ENCODE peak calls at places on chromosomes 12 and 14, in five cellular contexts. U is A549, M is psoas muscle, H is kidney, B is bronchial epithelial cell. A is an unnamed sample.

GRCh38 chr12:10393291-10393690 is 3.5 kb upstream of the KLRK1 start:
- DNase-seq in M (no peak), H (no peak), B (no peak), U (no peak), A (no peak)

GRCh38 chr12:99914206-99914605 is 70.5 kb downstream of the ANKS1B start:
- DNase-seq in B (no peak), M (no peak), U (no peak), H (no peak), A (no peak)

GRCh38 chr12:84455598-84455997 is 457.0 kb downstream of the SLC6A15 start:
- DNase-seq in M (no peak), B (no peak), U (no peak), H (no peak), A (no peak)

GRCh38 chr14:95301527-95302187 is 18.1 kb downstream of the CLMN start:
- DNase-seq in U (no peak), M (no peak), B (no peak), H (no peak), A (no peak)

GRCh38 chr14:55129086-55129427 is at the start of gene LGALS3:
- DNase-seq in U (peak; percentile 80), B (peak; percentile 48), M (peak; percentile 83), H (peak; percentile 92), A (peak; percentile 83)

GRCh38 chr12:21823581-21823980 is 49.1 kb upstream of the KCNJ8 start:
- DNase-seq in M (peak; percentile 71), B (no peak), U (no peak), H (peak; percentile 63), A (no peak)

GRCh38 chr12:113142173-113142885 is 6.8 kb upstream of the RASAL1 start:
- DNase-seq in H (peak; percentile 92), M (no peak), U (no peak), B (no peak), A (peak; percentile 97)

GRCh38 chr14:29039171-29039570 is 272.6 kb downstream of the FOXG1 start:
- DNase-seq in M (no peak), B (peak; percentile 12), U (no peak), H (no peak), A (no peak)

GRCh38 chr12:65646127-65646643 is 178.1 kb upstream of the HMGA2 start:
- DNase-seq in M (no peak), H (no peak), B (no peak), U (no peak), A (no peak)

GRCh38 chr12:51846911-51847829 is 1.3 kb downstream of the FIGNL2 start:
- DNase-seq in U (peak; percentile 62), H (peak; percentile 91), B (no peak), M (peak; percentile 55), A (peak; percentile 22)

GRCh38 chr14:23177181-23177580 is 6.3 kb downstream of the SLC7A8 start:
- DNase-seq in M (no peak), B (peak; percentile 47), U (no peak), H (no peak), A (no peak)

GRCh38 chr12:102406033-102406584 is 74.3 kb downstream of the IGF1 start:
- DNase-seq in H (no peak), B (peak; percentile 87), M (no peak), U (no peak), A (no peak)

GRCh38 chr12:24661657-24662096 is 287.2 kb downstream of the BCAT1 start:
- DNase-seq in H (peak; percentile 89), B (peak; percentile 52), M (peak; percentile 39), U (no peak), A (peak; percentile 32)

GRCh38 chr12:54571166-54571856 is 17.1 kb downstream of the PPP1R1A start:
- DNase-seq in U (no peak), M (no peak), B (no peak), H (no peak), A (no peak)

GRCh38 chr12:96434107-96434506 is 33.9 kb upstream of the CDK17 start:
- DNase-seq in B (peak; percentile 58), H (no peak), M (no peak), U (no peak), A (no peak)

GRCh38 chr12:57381693-57382220 is 49.1 kb downstream of the R3HDM2 start:
- DNase-seq in H (no peak), U (no peak), B (no peak), M (no peak), A (no peak)

GRCh38 chr12:52351196-52352059 is 15.9 kb downstream of the KRT85 start:
- DNase-seq in B (no peak), H (no peak), U (no peak), M (no peak), A (no peak)

GRCh38 chr14:90839024-90839888 is 23.0 kb upstream of the TTC7B start:
- DNase-seq in U (no peak), H (peak; percentile 80), M (peak; percentile 61), B (no peak), A (no peak)

GRCh38 chr14:93708800-93709199 is 79.5 kb downstream of the PRIMA1 start:
- DNase-seq in U (no peak), H (no peak), B (no peak), M (no peak), A (no peak)

GRCh38 chr12:80598004-80598606 is 109.3 kb upstream of the MYF6 start:
- DNase-seq in M (no peak), H (no peak), B (peak; percentile 78), U (no peak), A (peak; percentile 56)

GRCh38 chr12:131831635-131832041 is 3.4 kb downstream of the MMP17 start:
- DNase-seq in B (peak; percentile 27), H (no peak), U (no peak), M (peak; percentile 58), A (no peak)

GRCh38 chr12:10364839-10365681 is 24.8 kb downstream of the KLRK1 start:
- DNase-seq in H (peak; percentile 58), B (peak; percentile 77), U (peak; percentile 35), M (peak; percentile 35), A (peak; percentile 72)

GRCh38 chr12:121800694-121801600 is 2.9 kb upstream of the SETD1B start:
- DNase-seq in M (peak; percentile 81), U (no peak), B (peak; percentile 58), H (peak; percentile 95), A (peak; percentile 69)

GRCh38 chr14:101058571-101058970 is 155.0 kb upstream of the RTL1 start:
- DNase-seq in U (no peak), M (no peak), H (no peak), B (peak; percentile 21), A (no peak)

GRCh38 chr14:33792387-33793368 is 158.2 kb downstream of the EGLN3 start:
- DNase-seq in M (peak; percentile 71), B (peak; percentile 56), U (peak; percentile 58), H (peak; percentile 91), A (peak; percentile 81)

GRCh38 chr12:28258998-28259397 is 68.7 kb downstream of the CCDC91 start:
- DNase-seq in U (no peak), H (no peak), M (no peak), B (peak; percentile 32), A (no peak)

GRCh38 chr14:88599761-88600439 is 37.1 kb downstream of the ZC3H14 start:
- DNase-seq in H (no peak), M (no peak), U (no peak), B (no peak), A (no peak)

GRCh38 chr12:132517740-132518100 is 27.8 kb downstream of the FBRSL1 start:
- DNase-seq in B (no peak), H (no peak), U (no peak), M (no peak), A (no peak)

GRCh38 chr12:107404981-107405380 is 280.6 kb upstream of the PWP1 start:
- DNase-seq in U (peak; percentile 40), H (no peak), B (peak; percentile 72), M (no peak), A (peak; percentile 43)

GRCh38 chr14:102544745-102545460 is 35.3 kb upstream of the ANKRD9 start:
- DNase-seq in U (no peak), M (no peak), H (no peak), B (no peak), A (no peak)

GRCh38 chr14:89388853-89389252 is 28.2 kb downstream of the FOXN3 start:
- DNase-seq in M (no peak), H (no peak), B (no peak), U (no peak), A (no peak)

GRCh38 chr14:99884834-99885648 is 91.8 kb downstream of the EML1 start:
- DNase-seq in B (peak; percentile 65), H (no peak), U (peak; percentile 71), M (no peak), A (peak; percentile 30)

GRCh38 chr12:5969974-5970690 is 25.1 kb upstream of the ANO2 start:
- DNase-seq in H (no peak), B (no peak), M (no peak), U (no peak), A (no peak)
- TF ChIP-seq CTCF in H (no peak), B (no peak), M (no peak), U (no peak), A (no peak)

DNA sequence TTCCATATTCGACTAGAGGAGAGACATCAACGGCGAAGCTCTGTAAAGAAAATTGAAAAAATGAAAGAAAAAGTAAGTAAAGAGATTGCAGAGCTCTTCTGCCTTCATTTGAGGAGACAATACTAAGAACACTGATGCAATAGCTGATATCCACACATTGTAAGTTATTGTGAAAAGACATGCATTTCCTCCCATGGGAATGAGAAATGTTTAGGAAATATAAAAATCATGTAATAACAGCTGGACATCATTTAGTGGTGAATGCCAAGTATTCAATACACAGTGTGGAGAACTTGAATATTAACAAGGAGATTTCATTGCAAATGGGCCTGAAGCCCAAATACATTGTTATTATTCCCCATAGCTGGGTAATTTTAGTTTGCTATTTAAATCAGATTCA is 179.2 kb downstream of the KICS2 start:
- DNase-seq in U (no peak), B (no peak), H (no peak), M (no peak), A (no peak)
- TF ChIP-seq CTCF in U (no peak), B (no peak), H (no peak), M (no peak), A (no peak)

GRCh38 chr12:6284273-6284672 is 26.2 kb upstream of the PLEKHG6 start:
- DNase-seq in M (no peak), U (no peak), H (no peak), B (no peak), A (no peak)

GRCh38 chr12:6285063-6285477 is 25.4 kb upstream of the PLEKHG6 start:
- DNase-seq in M (peak; percentile 36), B (peak; percentile 41), U (peak; percentile 95), H (no peak), A (peak; percentile 81)

GRCh38 chr12:6285532-6286306 is 24.8 kb upstream of the PLEKHG6 start:
- DNase-seq in U (no peak), M (no peak), B (peak; percentile 83), H (no peak), A (no peak)

GRCh38 chr12:6292606-6293005 is 17.9 kb upstream of the PLEKHG6 start:
- DNase-seq in H (no peak), M (no peak), B (peak; percentile 68), U (no peak), A (no peak)

GRCh38 chr12:6288235-6288634 is 22.2 kb upstream of the PLEKHG6 start:
- DNase-seq in U (no peak), B (peak; percentile 98), M (no peak), H (no peak), A (no peak)
- TF ChIP-seq CTCF in U (no peak), B (no peak), M (no peak), H (no peak), A (no peak)

GRCh38 chr12:5428332-5429221 is 3.3 kb upstream of the NTF3 start:
- DNase-seq in U (no peak), H (no peak), M (no peak), B (no peak), A (no peak)
- TF ChIP-seq CTCF in U (no peak), H (peak; percentile 44), M (peak; percentile 28), B (peak; percentile 27), A (no peak)

A was measured in Calu3.